ENCODE peak calls at places on chromosomes 6 and 20, in seven cellular contexts. One of them, this sample, is unnamed.

GRCh38 chr20:37727247-37727956 is 33.6 kb downstream of the CTNNBL1 start:
- DNase-seq in heart left ventricle: peak; percentile 29
- DNase-seq in uterus: no peak
- DNase-seq in lung: no peak
- DNase-seq in transverse colon: no peak
- DNase-seq in thoracic aorta: no peak
- DNase-seq in neuronal stem cell: peak; percentile 71
- DNase-seq in this sample: no peak

GRCh38 chr20:17614176-17614811 is 44.4 kb downstream of the DSTN start:
- DNase-seq in neuronal stem cell: no peak
- DNase-seq in thoracic aorta: no peak
- DNase-seq in uterus: peak; percentile 87
- DNase-seq in lung: no peak
- DNase-seq in transverse colon: peak; percentile 78
- DNase-seq in heart left ventricle: peak; percentile 89
- DNase-seq in this sample: peak; percentile 84

GRCh38 chr6:95670011-95670463 is 92.7 kb downstream of the MANEA start:
- DNase-seq in thoracic aorta: no peak
- DNase-seq in uterus: no peak
- DNase-seq in lung: no peak
- DNase-seq in transverse colon: no peak
- DNase-seq in neuronal stem cell: no peak
- DNase-seq in heart left ventricle: no peak
- DNase-seq in this sample: no peak

GRCh38 chr6:155645328-155645727 is 189.7 kb upstream of the NOX3 start:
- DNase-seq in uterus: no peak
- DNase-seq in neuronal stem cell: no peak
- DNase-seq in lung: no peak
- DNase-seq in thoracic aorta: no peak
- DNase-seq in transverse colon: no peak
- DNase-seq in heart left ventricle: no peak
- DNase-seq in this sample: no peak

GRCh38 chr6:131643262-131643631 is 6.1 kb downstream of the ENPP3 start:
- DNase-seq in heart left ventricle: no peak
- DNase-seq in uterus: no peak
- DNase-seq in transverse colon: peak; percentile 73
- DNase-seq in lung: no peak
- DNase-seq in neuronal stem cell: no peak
- DNase-seq in thoracic aorta: no peak
- DNase-seq in this sample: no peak

GRCh38 chr6:37990762-37991525 is 171.4 kb downstream of the ZFAND3 start:
- DNase-seq in heart left ventricle: no peak
- DNase-seq in thoracic aorta: no peak
- DNase-seq in lung: no peak
- DNase-seq in transverse colon: no peak
- DNase-seq in uterus: no peak
- DNase-seq in neuronal stem cell: peak; percentile 26
- DNase-seq in this sample: no peak

GRCh38 chr6:5045417-5045816 is 39.7 kb upstream of the PPP1R3G start:
- DNase-seq in thoracic aorta: no peak
- DNase-seq in heart left ventricle: no peak
- DNase-seq in uterus: no peak
- DNase-seq in neuronal stem cell: no peak
- DNase-seq in lung: no peak
- DNase-seq in transverse colon: no peak
- DNase-seq in this sample: no peak

GRCh38 chr6:16684896-16685554 is 76.2 kb downstream of the ATXN1 start:
- DNase-seq in thoracic aorta: no peak
- DNase-seq in heart left ventricle: no peak
- DNase-seq in lung: no peak
- DNase-seq in uterus: no peak
- DNase-seq in neuronal stem cell: no peak
- DNase-seq in transverse colon: no peak
- DNase-seq in this sample: no peak

GRCh38 chr6:43061861-43062260 is 2.4 kb downstream of the KLC4 start:
- DNase-seq in thoracic aorta: no peak
- DNase-seq in lung: no peak
- DNase-seq in neuronal stem cell: no peak
- DNase-seq in transverse colon: no peak
- DNase-seq in uterus: no peak
- DNase-seq in heart left ventricle: no peak
- DNase-seq in this sample: no peak

GRCh38 chr6:47160702-47161101 is 118.6 kb upstream of the ADGRF1 start:
- DNase-seq in transverse colon: no peak
- DNase-seq in thoracic aorta: no peak
- DNase-seq in lung: no peak
- DNase-seq in uterus: no peak
- DNase-seq in heart left ventricle: no peak
- DNase-seq in neuronal stem cell: no peak
- DNase-seq in this sample: no peak

GRCh38 chr6:99019341-99019740 is 71.6 kb upstream of the FBXL4 start:
- DNase-seq in lung: no peak
- DNase-seq in transverse colon: no peak
- DNase-seq in neuronal stem cell: no peak
- DNase-seq in uterus: no peak
- DNase-seq in heart left ventricle: no peak
- DNase-seq in thoracic aorta: no peak
- DNase-seq in this sample: no peak

GRCh38 chr20:38196592-38196991 is 31.5 kb upstream of the TGM2 start:
- DNase-seq in lung: peak; percentile 66
- DNase-seq in thoracic aorta: no peak
- DNase-seq in neuronal stem cell: no peak
- DNase-seq in transverse colon: peak; percentile 14
- DNase-seq in heart left ventricle: peak; percentile 91
- DNase-seq in uterus: peak; percentile 49
- DNase-seq in this sample: peak; percentile 89

GRCh38 chr6:108286366-108286765 is 8.5 kb upstream of the AFG1L start:
- DNase-seq in heart left ventricle: no peak
- DNase-seq in uterus: no peak
- DNase-seq in neuronal stem cell: no peak
- DNase-seq in transverse colon: no peak
- DNase-seq in lung: no peak
- DNase-seq in thoracic aorta: no peak
- DNase-seq in this sample: no peak

GRCh38 chr6:71194730-71195129 is 93.9 kb upstream of the OGFRL1 start:
- DNase-seq in heart left ventricle: no peak
- DNase-seq in transverse colon: no peak
- DNase-seq in thoracic aorta: no peak
- DNase-seq in neuronal stem cell: no peak
- DNase-seq in uterus: no peak
- DNase-seq in lung: no peak
- DNase-seq in this sample: no peak

GRCh38 chr6:169188051-169188863 is 65.4 kb downstream of the THBS2 start:
- DNase-seq in neuronal stem cell: no peak
- DNase-seq in thoracic aorta: no peak
- DNase-seq in heart left ventricle: no peak
- DNase-seq in uterus: no peak
- DNase-seq in lung: no peak
- DNase-seq in transverse colon: no peak
- DNase-seq in this sample: peak; percentile 61

GRCh38 chr20:9353180-9353915 is 161.0 kb upstream of the LAMP5 start:
- DNase-seq in uterus: no peak
- DNase-seq in lung: no peak
- DNase-seq in thoracic aorta: no peak
- DNase-seq in neuronal stem cell: no peak
- DNase-seq in heart left ventricle: no peak
- DNase-seq in transverse colon: no peak
- DNase-seq in this sample: no peak
- H3K4me1 ChIP-seq in uterus: no peaks in the 10 kb centered on the region
- H3K4me1 ChIP-seq in lung: peaks cover 2% of the 10 kb centered on the region
- H3K4me1 ChIP-seq in thoracic aorta: no peaks in the 10 kb centered on the region
- H3K4me1 ChIP-seq in neuronal stem cell: no peaks in the 10 kb centered on the region
- H3K4me1 ChIP-seq in heart left ventricle: peaks cover 21% of the 10 kb centered on the region
- H3K4me1 ChIP-seq in transverse colon: peaks cover 5% of the 10 kb centered on the region
- H3K4me1 ChIP-seq in this sample: no peaks in the 10 kb centered on the region

GRCh38 chr6:126188271-126188909 is 151.5 kb upstream of the CENPW start:
- DNase-seq in transverse colon: no peak
- DNase-seq in neuronal stem cell: no peak
- DNase-seq in thoracic aorta: no peak
- DNase-seq in lung: no peak
- DNase-seq in heart left ventricle: no peak
- DNase-seq in uterus: no peak
- DNase-seq in this sample: no peak

GRCh38 chr6:126180585-126180984 is 159.3 kb upstream of the CENPW start:
- DNase-seq in uterus: no peak
- DNase-seq in lung: no peak
- DNase-seq in heart left ventricle: no peak
- DNase-seq in thoracic aorta: no peak
- DNase-seq in transverse colon: no peak
- DNase-seq in neuronal stem cell: no peak
- DNase-seq in this sample: no peak

GRCh38 chr6:126181890-126182289 is 158.0 kb upstream of the CENPW start:
- DNase-seq in uterus: no peak
- DNase-seq in transverse colon: no peak
- DNase-seq in heart left ventricle: no peak
- DNase-seq in lung: no peak
- DNase-seq in neuronal stem cell: no peak
- DNase-seq in thoracic aorta: no peak
- DNase-seq in this sample: no peak

GRCh38 chr6:126181173-126181741 is 158.7 kb upstream of the CENPW start:
- DNase-seq in neuronal stem cell: no peak
- DNase-seq in heart left ventricle: no peak
- DNase-seq in uterus: no peak
- DNase-seq in transverse colon: no peak
- DNase-seq in lung: no peak
- DNase-seq in thoracic aorta: no peak
- DNase-seq in this sample: no peak

GRCh38 chr6:126182650-126183311 is 157.1 kb upstream of the CENPW start:
- DNase-seq in uterus: peak; percentile 28
- DNase-seq in heart left ventricle: no peak
- DNase-seq in transverse colon: no peak
- DNase-seq in thoracic aorta: no peak
- DNase-seq in lung: no peak
- DNase-seq in neuronal stem cell: no peak
- DNase-seq in this sample: no peak
- H3K27ac ChIP-seq in uterus: peak overlapping the region; percentile 82
- H3K27ac ChIP-seq in heart left ventricle: no peak overlapping the region
- H3K27ac ChIP-seq in transverse colon: no peak overlapping the region
- H3K27ac ChIP-seq in thoracic aorta: peak overlapping the region; percentile 70
- H3K27ac ChIP-seq in lung: no peak overlapping the region
- H3K27ac ChIP-seq in neuronal stem cell: no peak overlapping the region
- H3K27ac ChIP-seq in this sample: no peak overlapping the region

DNA sequence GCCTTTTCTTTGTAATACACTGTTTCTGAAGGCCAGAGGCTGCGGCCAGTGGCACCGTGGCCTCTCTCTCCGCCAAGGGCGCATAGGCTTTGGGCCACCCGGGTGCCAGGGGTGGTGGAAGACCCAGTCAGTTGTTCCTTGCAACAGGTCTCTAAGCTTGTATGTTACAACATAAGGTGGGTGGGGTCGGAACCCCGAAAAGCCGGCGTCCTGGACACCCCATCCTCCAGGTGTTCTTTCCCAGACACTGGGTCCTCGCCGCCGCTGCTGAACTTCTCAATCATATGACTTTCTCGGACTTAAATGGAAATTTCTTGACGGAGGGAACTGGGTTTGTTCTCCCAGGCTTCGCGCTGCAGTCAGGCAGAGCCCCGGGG is 1.0 kb upstream of the KCNQ5 start:
- DNase-seq in thoracic aorta: no peak
- DNase-seq in lung: no peak
- DNase-seq in transverse colon: no peak
- DNase-seq in heart left ventricle: no peak
- DNase-seq in uterus: no peak
- DNase-seq in neuronal stem cell: no peak
- DNase-seq in this sample: no peak
- H3K27me3 ChIP-seq in thoracic aorta: no peaks in the 10 kb centered on the region
- H3K27me3 ChIP-seq in lung: no peaks in the 10 kb centered on the region
- H3K27me3 ChIP-seq in transverse colon: peaks cover 62% of the 10 kb centered on the region
- H3K27me3 ChIP-seq in heart left ventricle: peaks cover 17% of the 10 kb centered on the region
- H3K27me3 ChIP-seq in uterus: no peaks in the 10 kb centered on the region
- H3K27me3 ChIP-seq in neuronal stem cell: peaks cover 71% of the 10 kb centered on the region
- H3K27me3 ChIP-seq in this sample: no peaks in the 10 kb centered on the region

DNA sequence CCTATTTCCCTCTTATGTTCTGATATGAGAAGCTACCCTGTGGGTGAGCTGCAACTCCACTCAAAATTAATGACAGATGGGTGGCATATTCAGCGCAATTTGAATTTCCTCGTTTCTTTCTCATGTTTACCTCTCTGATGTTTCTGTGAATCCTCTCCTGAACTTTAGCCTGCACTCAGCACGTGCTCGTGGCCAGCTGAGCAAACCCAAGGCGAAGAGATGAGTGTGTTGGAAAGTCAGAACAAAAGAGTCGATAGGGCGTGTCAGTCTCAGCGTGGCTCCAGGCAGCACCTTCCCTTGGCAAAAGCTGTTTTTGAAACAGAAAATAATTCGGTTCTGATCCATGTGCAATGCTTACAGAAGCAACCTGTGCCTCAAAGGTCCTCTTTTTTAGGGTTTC is 226.1 kb upstream of the GMDS start:
- DNase-seq in heart left ventricle: no peak
- DNase-seq in lung: no peak
- DNase-seq in neuronal stem cell: no peak
- DNase-seq in uterus: no peak
- DNase-seq in transverse colon: no peak
- DNase-seq in thoracic aorta: no peak
- DNase-seq in this sample: no peak
- H3K4me1 ChIP-seq in heart left ventricle: no peaks in the 10 kb centered on the region
- H3K4me1 ChIP-seq in lung: no peaks in the 10 kb centered on the region
- H3K4me1 ChIP-seq in neuronal stem cell: no peaks in the 10 kb centered on the region
- H3K4me1 ChIP-seq in uterus: no peaks in the 10 kb centered on the region
- H3K4me1 ChIP-seq in transverse colon: no peaks in the 10 kb centered on the region
- H3K4me1 ChIP-seq in thoracic aorta: peaks cover 5% of the 10 kb centered on the region
- H3K4me1 ChIP-seq in this sample: no peaks in the 10 kb centered on the region

GRCh38 chr6:157427969-157428368 is 47.0 kb downstream of the ZDHHC14 start:
- DNase-seq in uterus: no peak
- DNase-seq in lung: no peak
- DNase-seq in transverse colon: no peak
- DNase-seq in heart left ventricle: no peak
- DNase-seq in thoracic aorta: no peak
- DNase-seq in neuronal stem cell: no peak
- DNase-seq in this sample: no peak

GRCh38 chr6:157432231-157432630 is 51.2 kb downstream of the ZDHHC14 start:
- DNase-seq in heart left ventricle: no peak
- DNase-seq in uterus: no peak
- DNase-seq in lung: no peak
- DNase-seq in neuronal stem cell: no peak
- DNase-seq in thoracic aorta: no peak
- DNase-seq in transverse colon: no peak
- DNase-seq in this sample: no peak

GRCh38 chr6:157429248-157429647 is 48.3 kb downstream of the ZDHHC14 start:
- DNase-seq in transverse colon: no peak
- DNase-seq in thoracic aorta: no peak
- DNase-seq in neuronal stem cell: no peak
- DNase-seq in heart left ventricle: no peak
- DNase-seq in lung: no peak
- DNase-seq in uterus: no peak
- DNase-seq in this sample: no peak

GRCh38 chr6:157430834-157431233 is 49.8 kb downstream of the ZDHHC14 start:
- DNase-seq in lung: no peak
- DNase-seq in neuronal stem cell: no peak
- DNase-seq in uterus: no peak
- DNase-seq in thoracic aorta: no peak
- DNase-seq in heart left ventricle: peak; percentile 41
- DNase-seq in transverse colon: no peak
- DNase-seq in this sample: no peak

GRCh38 chr6:157428418-157429202 is 47.6 kb downstream of the ZDHHC14 start:
- DNase-seq in transverse colon: no peak
- DNase-seq in thoracic aorta: no peak
- DNase-seq in lung: no peak
- DNase-seq in neuronal stem cell: no peak
- DNase-seq in heart left ventricle: no peak
- DNase-seq in uterus: no peak
- DNase-seq in this sample: no peak
- H3K27ac ChIP-seq in transverse colon: no peak overlapping the region
- H3K27ac ChIP-seq in thoracic aorta: no peak overlapping the region
- H3K27ac ChIP-seq in lung: no peak overlapping the region
- H3K27ac ChIP-seq in neuronal stem cell: no peak overlapping the region
- H3K27ac ChIP-seq in heart left ventricle: peak overlapping the region; percentile 48
- H3K27ac ChIP-seq in uterus: peak overlapping the region; percentile 28
- H3K27ac ChIP-seq in this sample: no peak overlapping the region

This sample was measured in ascending aorta.